ENCODE peak calls at places on chromosomes 3 and 15, in five cellular contexts. N is HepG2, Q is brain microvascular endothelial cell, J is GM13977, P is mesendoderm. X is an unnamed sample.

GRCh38 chr3:67045711-67046465 is 47.8 kb downstream of the KBTBD8 start:
- DNase-seq in P (no peak), J (no peak), Q (no peak), N (no peak), X (no peak)

GRCh38 chr3:195224980-195225580 is 45.9 kb downstream of the XXYLT1 start:
- DNase-seq in J (no peak), Q (no peak), P (no peak), N (no peak), X (peak)

GRCh38 chr3:40201770-40202169 is 107.7 kb upstream of the EIF1B start:
- DNase-seq in N (no peak), Q (no peak), J (no peak), P (no peak), X (no peak)

GRCh38 chr3:127590282-127590592 is 296 bp downstream of the TPRA1 start:
- DNase-seq in Q (no peak), J (peak), P (no peak), N (no peak), X (peak)

GRCh38 chr15:83472151-83472550 is 25.0 kb downstream of the SH3GL3 start:
- DNase-seq in Q (no peak), P (no peak), N (no peak), J (no peak), X (no peak)

GRCh38 chr3:9552252-9552999 is 1.2 kb downstream of the LHFPL4 start:
- DNase-seq in P (peak), Q (peak), N (no peak), J (peak), X (peak)

GRCh38 chr3:194675081-194675640 is 3.2 kb upstream of the LSG1 start:
- DNase-seq in Q (no peak), P (no peak), J (no peak), N (no peak), X (peak)

GRCh38 chr3:142735462-142735861 is 11.6 kb downstream of the TRPC1 start:
- DNase-seq in J (no peak), P (peak), N (no peak), Q (no peak), X (no peak)

GRCh38 chr3:77530870-77531269 is 491.0 kb downstream of the ROBO2 start:
- DNase-seq in N (no peak), Q (peak), J (no peak), P (no peak), X (no peak)

GRCh38 chr15:30984118-30984517 is 7.3 kb downstream of the MTMR10 start:
- DNase-seq in N (no peak), J (no peak), P (no peak), Q (no peak), X (no peak)

GRCh38 chr3:143640774-143641173 is 207.5 kb downstream of the SLC9A9 start:
- DNase-seq in N (no peak), P (no peak), J (no peak), Q (no peak), X (no peak)

GRCh38 chr3:157447026-157447694 is 10.5 kb downstream of the PTX3 start:
- DNase-seq in J (no peak), N (no peak), Q (peak), P (peak), X (no peak)

GRCh38 chr3:42688016-42688415 is 2.7 kb downstream of the KLHL40 start:
- DNase-seq in P (no peak), N (no peak), J (no peak), Q (no peak), X (no peak)

GRCh38 chr15:62211348-62211747 is 46.3 kb upstream of the C2CD4B start:
- DNase-seq in P (peak), Q (no peak), N (peak), J (no peak), X (no peak)

GRCh38 chr3:186209810-186210752 is 101.2 kb upstream of the ETV5 start:
- DNase-seq in N (peak), Q (no peak), P (peak), J (no peak), X (no peak)

GRCh38 chr3:86830566-86830965 is 160.4 kb downstream of the VGLL3 start:
- DNase-seq in N (no peak), Q (peak), J (no peak), P (no peak), X (no peak)

GRCh38 chr3:7205535-7206331 is 344.8 kb downstream of the GRM7 start:
- DNase-seq in J (peak), Q (no peak), N (no peak), P (no peak), X (no peak)

GRCh38 chr15:73983211-73983727 is 8.8 kb downstream of the STOML1 start:
- DNase-seq in N (no peak), J (no peak), Q (peak), P (no peak), X (no peak)

GRCh38 chr3:35648347-35648746 is 9.0 kb downstream of the ARPP21 start:
- DNase-seq in N (no peak), Q (peak), J (no peak), P (no peak), X (no peak)

GRCh38 chr3:136277634-136278033 is 27.5 kb downstream of the PCCB start:
- DNase-seq in N (no peak), P (peak), Q (no peak), J (no peak), X (no peak)

GRCh38 chr3:127761101-127761802 is 61.1 kb downstream of the MGLL start:
- DNase-seq in J (no peak), Q (no peak), N (no peak), P (no peak), X (no peak)

GRCh38 chr3:155960060-155960459 is 89.6 kb downstream of the GMPS start:
- DNase-seq in N (no peak), P (no peak), J (no peak), Q (peak), X (no peak)

GRCh38 chr3:119588112-119588511 is 8.8 kb downstream of the ADPRH start:
- DNase-seq in Q (no peak), J (no peak), P (no peak), N (no peak), X (peak)

X was measured in activated T-cell treated with anti-CD3 and anti-CD28 coated beads, Interleukin-2, amount 50 U/mL, for 48 hours.